ENCODE peak calls at places on chromosome 15, in six cellular contexts. One of them, this sample, is unnamed.

GRCh38 chr15:82892541-82892940 is 60.0 kb downstream of the HOMER2 start:
- DNase-seq in left lung: no peak
- DNase-seq in A549: no peak
- DNase-seq in cardiac fibroblast: no peak
- DNase-seq in body of pancreas: no peak
- DNase-seq in mammary epithelial cell: no peak
- DNase-seq in this sample: no peak

GRCh38 chr15:77474310-77474986 is 53.8 kb downstream of the HMG20A start:
- DNase-seq in cardiac fibroblast: no peak
- DNase-seq in left lung: no peak
- DNase-seq in body of pancreas: no peak
- DNase-seq in A549: no peak
- DNase-seq in mammary epithelial cell: no peak
- DNase-seq in this sample: no peak

GRCh38 chr15:49331951-49332350 is 91.1 kb upstream of the FGF7 start:
- DNase-seq in body of pancreas: no peak
- DNase-seq in mammary epithelial cell: no peak
- DNase-seq in A549: no peak
- DNase-seq in left lung: no peak
- DNase-seq in cardiac fibroblast: no peak
- DNase-seq in this sample: no peak

GRCh38 chr15:31758126-31758525 is 272.2 kb upstream of the CHRNA7 start:
- DNase-seq in A549: peak
- DNase-seq in cardiac fibroblast: peak
- DNase-seq in body of pancreas: peak
- DNase-seq in left lung: no peak
- DNase-seq in mammary epithelial cell: no peak
- DNase-seq in this sample: no peak

GRCh38 chr15:65633752-65634151 is 12.0 kb downstream of the SLC24A1 start:
- DNase-seq in mammary epithelial cell: no peak
- DNase-seq in cardiac fibroblast: no peak
- DNase-seq in body of pancreas: no peak
- DNase-seq in A549: no peak
- DNase-seq in left lung: no peak
- DNase-seq in this sample: no peak

GRCh38 chr15:78768096-78768495 is 43.2 kb downstream of the ADAMTS7 start:
- DNase-seq in mammary epithelial cell: no peak
- DNase-seq in A549: no peak
- DNase-seq in body of pancreas: no peak
- DNase-seq in cardiac fibroblast: no peak
- DNase-seq in left lung: peak
- DNase-seq in this sample: no peak

GRCh38 chr15:84638103-84638502 is 16.0 kb downstream of the WDR73 start:
- DNase-seq in body of pancreas: peak
- DNase-seq in A549: peak
- DNase-seq in cardiac fibroblast: peak
- DNase-seq in mammary epithelial cell: peak
- DNase-seq in left lung: no peak
- DNase-seq in this sample: no peak

GRCh38 chr15:100043732-100044131 is 298.0 kb downstream of the ADAMTS17 start:
- DNase-seq in left lung: no peak
- DNase-seq in mammary epithelial cell: peak
- DNase-seq in A549: no peak
- DNase-seq in cardiac fibroblast: no peak
- DNase-seq in body of pancreas: no peak
- DNase-seq in this sample: no peak

GRCh38 chr15:49986326-49986725 is 132.7 kb downstream of the ATP8B4 start:
- DNase-seq in left lung: no peak
- DNase-seq in A549: no peak
- DNase-seq in mammary epithelial cell: no peak
- DNase-seq in cardiac fibroblast: no peak
- DNase-seq in body of pancreas: no peak
- DNase-seq in this sample: no peak

GRCh38 chr15:33309602-33310276 is 1.0 kb upstream of the RYR3 start:
- DNase-seq in cardiac fibroblast: peak
- DNase-seq in left lung: no peak
- DNase-seq in body of pancreas: no peak
- DNase-seq in A549: peak
- DNase-seq in mammary epithelial cell: peak
- DNase-seq in this sample: no peak

GRCh38 chr15:73786518-73786917 is 33.4 kb upstream of the INSYN1 start:
- DNase-seq in left lung: no peak
- DNase-seq in body of pancreas: no peak
- DNase-seq in A549: no peak
- DNase-seq in mammary epithelial cell: no peak
- DNase-seq in cardiac fibroblast: no peak
- DNase-seq in this sample: no peak

GRCh38 chr15:52324109-52324508 is 28.5 kb upstream of the MYO5C start:
- DNase-seq in body of pancreas: no peak
- DNase-seq in cardiac fibroblast: no peak
- DNase-seq in left lung: no peak
- DNase-seq in mammary epithelial cell: no peak
- DNase-seq in A549: no peak
- DNase-seq in this sample: no peak

GRCh38 chr15:68114356-68114755 is 60.2 kb downstream of the PIAS1 start:
- DNase-seq in cardiac fibroblast: peak
- DNase-seq in mammary epithelial cell: no peak
- DNase-seq in body of pancreas: no peak
- DNase-seq in left lung: no peak
- DNase-seq in A549: no peak
- DNase-seq in this sample: no peak

GRCh38 chr15:80549191-80549590 is 145.0 kb downstream of the ARNT2 start:
- DNase-seq in left lung: no peak
- DNase-seq in body of pancreas: no peak
- DNase-seq in mammary epithelial cell: peak
- DNase-seq in cardiac fibroblast: peak
- DNase-seq in A549: no peak
- DNase-seq in this sample: no peak

GRCh38 chr15:38072507-38073277 is 138.3 kb downstream of the TMCO5A start:
- DNase-seq in left lung: peak
- DNase-seq in A549: peak
- DNase-seq in cardiac fibroblast: peak
- DNase-seq in body of pancreas: peak
- DNase-seq in mammary epithelial cell: peak
- DNase-seq in this sample: peak

GRCh38 chr15:90059208-90059985 is 42.9 kb downstream of the IDH2 start:
- DNase-seq in A549: no peak
- DNase-seq in left lung: peak
- DNase-seq in mammary epithelial cell: no peak
- DNase-seq in body of pancreas: peak
- DNase-seq in cardiac fibroblast: peak
- DNase-seq in this sample: peak

GRCh38 chr15:76936671-76937070 is 5.1 kb downstream of the RCN2 start:
- DNase-seq in mammary epithelial cell: peak
- DNase-seq in A549: no peak
- DNase-seq in cardiac fibroblast: peak
- DNase-seq in body of pancreas: no peak
- DNase-seq in left lung: no peak
- DNase-seq in this sample: no peak

GRCh38 chr15:101499863-101500713 is 10.6 kb upstream of the PCSK6 start:
- DNase-seq in cardiac fibroblast: no peak
- DNase-seq in mammary epithelial cell: no peak
- DNase-seq in left lung: no peak
- DNase-seq in A549: no peak
- DNase-seq in body of pancreas: peak
- DNase-seq in this sample: no peak

GRCh38 chr15:70882361-70882760 is 9.9 kb downstream of the THAP10 start:
- DNase-seq in A549: no peak
- DNase-seq in cardiac fibroblast: no peak
- DNase-seq in left lung: no peak
- DNase-seq in mammary epithelial cell: peak
- DNase-seq in body of pancreas: no peak
- DNase-seq in this sample: no peak

GRCh38 chr15:94297543-94297942 is 66.2 kb downstream of the MCTP2 start:
- DNase-seq in body of pancreas: no peak
- DNase-seq in left lung: no peak
- DNase-seq in A549: no peak
- DNase-seq in cardiac fibroblast: no peak
- DNase-seq in mammary epithelial cell: no peak
- DNase-seq in this sample: no peak

GRCh38 chr15:56968821-56969220 is 50.4 kb downstream of the TCF12 start:
- DNase-seq in mammary epithelial cell: no peak
- DNase-seq in A549: no peak
- DNase-seq in cardiac fibroblast: no peak
- DNase-seq in body of pancreas: no peak
- DNase-seq in left lung: no peak
- DNase-seq in this sample: no peak
- H3K4me3 ChIP-seq in mammary epithelial cell: peak
- H3K4me3 ChIP-seq in A549: no peak
- H3K4me3 ChIP-seq in cardiac fibroblast: no peak
- H3K4me3 ChIP-seq in body of pancreas: no peak
- H3K4me3 ChIP-seq in left lung: no peak
- H3K4me3 ChIP-seq in this sample: no peak

GRCh38 chr15:74958320-74958907 is 1.8 kb upstream of the RPP25 start:
- DNase-seq in mammary epithelial cell: no peak
- DNase-seq in left lung: peak
- DNase-seq in body of pancreas: peak
- DNase-seq in cardiac fibroblast: peak
- DNase-seq in A549: peak
- DNase-seq in this sample: no peak
- H3K4me3 ChIP-seq in mammary epithelial cell: no peak
- H3K4me3 ChIP-seq in left lung: peak
- H3K4me3 ChIP-seq in body of pancreas: peak
- H3K4me3 ChIP-seq in cardiac fibroblast: peak
- H3K4me3 ChIP-seq in A549: peak
- H3K4me3 ChIP-seq in this sample: no peak

DNA sequence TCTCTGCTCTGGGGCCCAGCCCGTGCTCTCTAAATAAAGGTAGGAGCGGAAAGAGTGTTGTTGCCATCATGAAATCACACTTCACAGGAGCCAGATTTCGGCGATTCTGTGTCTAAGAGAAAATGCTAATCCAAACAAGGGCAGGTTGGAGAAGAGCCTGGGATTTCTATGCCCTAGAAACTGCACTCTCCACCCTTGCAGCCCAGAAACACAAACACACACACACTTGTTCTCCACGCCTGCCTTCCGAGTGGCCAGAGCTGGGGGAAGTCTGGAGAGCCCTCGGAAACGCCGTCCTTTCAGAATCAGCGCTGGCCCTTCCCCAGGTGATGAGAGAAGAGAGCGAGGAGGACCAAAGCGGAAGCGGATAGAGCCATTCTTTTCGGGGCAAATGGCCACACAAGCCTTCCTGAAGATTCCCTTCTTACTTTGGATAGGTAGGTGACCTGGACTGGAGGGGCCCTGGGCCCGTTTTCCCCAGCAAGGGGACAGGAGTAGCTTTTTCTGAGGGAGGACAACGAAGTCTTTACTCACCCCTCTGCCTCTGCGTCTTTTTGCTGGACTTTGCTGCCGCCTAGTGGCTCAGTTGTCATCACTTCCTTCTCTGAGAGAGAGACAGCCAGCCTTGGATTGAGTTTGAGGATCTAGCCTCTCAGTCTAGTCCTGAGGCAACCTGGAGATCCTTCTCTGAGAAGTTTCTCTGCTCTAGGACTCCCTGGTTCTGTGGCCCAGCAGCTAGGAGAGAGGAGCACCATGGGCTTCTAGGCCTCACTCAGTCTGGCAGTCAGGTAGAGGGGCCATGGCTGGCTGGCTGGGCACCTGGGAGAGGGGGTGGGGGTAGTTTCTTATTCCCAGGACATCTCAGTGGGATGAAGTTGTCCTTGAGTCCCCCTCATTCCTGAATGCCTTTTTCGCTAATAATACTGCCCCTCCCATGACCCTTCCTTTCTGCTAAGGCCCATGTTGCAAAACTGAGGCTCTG is 37.7 kb downstream of the SENP8 start:
- DNase-seq in left lung: peak
- DNase-seq in A549: peak
- DNase-seq in cardiac fibroblast: peak
- DNase-seq in body of pancreas: peak
- DNase-seq in mammary epithelial cell: peak
- DNase-seq in this sample: peak
- H3K4me3 ChIP-seq in left lung: peak
- H3K4me3 ChIP-seq in A549: peak
- H3K4me3 ChIP-seq in cardiac fibroblast: peak
- H3K4me3 ChIP-seq in body of pancreas: no peak
- H3K4me3 ChIP-seq in mammary epithelial cell: peak
- H3K4me3 ChIP-seq in this sample: no peak

GRCh38 chr15:40340038-40340739 is 550 bp downstream of the CCDC9B start:
- DNase-seq in body of pancreas: peak
- DNase-seq in A549: peak
- DNase-seq in left lung: peak
- DNase-seq in mammary epithelial cell: no peak
- DNase-seq in cardiac fibroblast: peak
- DNase-seq in this sample: no peak

GRCh38 chr15:40338921-40339620 is 1.7 kb downstream of the CCDC9B start:
- DNase-seq in cardiac fibroblast: peak
- DNase-seq in mammary epithelial cell: peak
- DNase-seq in left lung: no peak
- DNase-seq in A549: peak
- DNase-seq in body of pancreas: peak
- DNase-seq in this sample: no peak

GRCh38 chr15:40342421-40343313 is 1.9 kb upstream of the CCDC9B start:
- DNase-seq in body of pancreas: no peak
- DNase-seq in A549: no peak
- DNase-seq in cardiac fibroblast: peak
- DNase-seq in mammary epithelial cell: peak
- DNase-seq in left lung: no peak
- DNase-seq in this sample: no peak

GRCh38 chr15:40339621-40339945 is 1.2 kb downstream of the CCDC9B start:
- DNase-seq in left lung: no peak
- DNase-seq in A549: peak
- DNase-seq in cardiac fibroblast: no peak
- DNase-seq in body of pancreas: no peak
- DNase-seq in mammary epithelial cell: no peak
- DNase-seq in this sample: no peak

GRCh38 chr15:40340740-40341400 is at the start of gene CCDC9B:
- DNase-seq in left lung: peak
- DNase-seq in A549: peak
- DNase-seq in body of pancreas: peak
- DNase-seq in cardiac fibroblast: peak
- DNase-seq in mammary epithelial cell: peak
- DNase-seq in this sample: no peak
- H3K4me3 ChIP-seq in left lung: peak
- H3K4me3 ChIP-seq in A549: peak
- H3K4me3 ChIP-seq in body of pancreas: no peak
- H3K4me3 ChIP-seq in cardiac fibroblast: peak
- H3K4me3 ChIP-seq in mammary epithelial cell: peak
- H3K4me3 ChIP-seq in this sample: no peak

GRCh38 chr15:66795851-66796250 is 93.8 kb downstream of the SMAD6 start:
- DNase-seq in A549: no peak
- DNase-seq in left lung: no peak
- DNase-seq in cardiac fibroblast: no peak
- DNase-seq in body of pancreas: no peak
- DNase-seq in mammary epithelial cell: no peak
- DNase-seq in this sample: no peak
- H3K4me3 ChIP-seq in A549: no peak
- H3K4me3 ChIP-seq in left lung: no peak
- H3K4me3 ChIP-seq in cardiac fibroblast: no peak
- H3K4me3 ChIP-seq in body of pancreas: no peak
- H3K4me3 ChIP-seq in mammary epithelial cell: no peak
- H3K4me3 ChIP-seq in this sample: no peak

GRCh38 chr15:81830520-81830919 is 215.3 kb downstream of the MEX3B start:
- DNase-seq in cardiac fibroblast: no peak
- DNase-seq in body of pancreas: no peak
- DNase-seq in mammary epithelial cell: no peak
- DNase-seq in left lung: no peak
- DNase-seq in A549: no peak
- DNase-seq in this sample: no peak
- H3K4me3 ChIP-seq in cardiac fibroblast: no peak
- H3K4me3 ChIP-seq in body of pancreas: no peak
- H3K4me3 ChIP-seq in mammary epithelial cell: no peak
- H3K4me3 ChIP-seq in left lung: no peak
- H3K4me3 ChIP-seq in A549: no peak
- H3K4me3 ChIP-seq in this sample: no peak

GRCh38 chr15:62740141-62741004 is 302.2 kb upstream of the TPM1 start:
- DNase-seq in cardiac fibroblast: peak
- DNase-seq in A549: peak
- DNase-seq in mammary epithelial cell: no peak
- DNase-seq in body of pancreas: no peak
- DNase-seq in left lung: no peak
- DNase-seq in this sample: no peak
- H3K4me3 ChIP-seq in cardiac fibroblast: no peak
- H3K4me3 ChIP-seq in A549: no peak
- H3K4me3 ChIP-seq in mammary epithelial cell: no peak
- H3K4me3 ChIP-seq in body of pancreas: no peak
- H3K4me3 ChIP-seq in left lung: no peak
- H3K4me3 ChIP-seq in this sample: no peak